ENCODE peak calls at places on chromosomes 2 and 18, in five cellular contexts. N, A, U, H and I are unnamed samples.

GRCh38 chr2:9201185-9201891 is 5.3 kb upstream of the ASAP2 start:
- DNase-seq in U (no peak), H (peak; percentile 31), A (peak; percentile 78), N (no peak), I (no peak)

GRCh38 chr2:111667542-111668273 is 216.3 kb downstream of the ANAPC1 start:
- DNase-seq in U (no peak), N (no peak), A (peak; percentile 60), H (peak; percentile 36), I (no peak)

GRCh38 chr2:96665083-96665569 is 22.6 kb downstream of the FER1L5 start:
- DNase-seq in H (peak; percentile 55), U (peak; percentile 72), N (peak; percentile 69), A (peak; percentile 99), I (no peak)

GRCh38 chr2:120453635-120453998 is 107.7 kb downstream of the INHBB start:
- DNase-seq in N (no peak), H (no peak), U (no peak), A (peak; percentile 55), I (no peak)

GRCh38 chr2:240435457-240435954 is at the start of gene GPC1:
- DNase-seq in H (peak; percentile 72), A (peak; percentile 42), N (peak; percentile 73), U (peak; percentile 72), I (no peak)

GRCh38 chr2:96117701-96118588 is 1.6 kb upstream of the ADRA2B start:
- DNase-seq in A (no peak), N (peak; percentile 29), H (no peak), U (no peak), I (no peak)

GRCh38 chr2:25416674-25417073 is 74.9 kb upstream of the DNMT3A start:
- DNase-seq in N (no peak), U (no peak), H (no peak), A (no peak), I (no peak)

GRCh38 chr2:18630101-18630500 is 40.7 kb upstream of the NT5C1B start:
- DNase-seq in A (peak; percentile 52), N (no peak), H (no peak), U (no peak), I (no peak)

GRCh38 chr2:172962824-172963223 is 112.8 kb upstream of the MAP3K20 start:
- DNase-seq in U (no peak), H (no peak), N (no peak), A (peak; percentile 74), I (no peak)

GRCh38 chr18:23626451-23627279 is 36.0 kb downstream of the ANKRD29 start:
- DNase-seq in A (peak; percentile 26), U (no peak), N (no peak), H (no peak), I (no peak)

GRCh38 chr2:143525536-143525935 is 396.3 kb downstream of the ARHGAP15 start:
- DNase-seq in H (no peak), A (no peak), N (no peak), U (no peak), I (no peak)

GRCh38 chr18:13556497-13556896 is 169.9 kb downstream of the FAM210A start:
- DNase-seq in A (no peak), N (no peak), H (no peak), U (no peak), I (no peak)

GRCh38 chr2:5685225-5685624 is 7.0 kb upstream of the SOX11 start:
- DNase-seq in H (no peak), A (no peak), N (no peak), U (no peak), I (no peak)

GRCh38 chr2:86622409-86622877 is 1.2 kb downstream of the RNF103 start:
- DNase-seq in U (peak; percentile 28), N (no peak), A (no peak), H (peak; percentile 40), I (peak; percentile 34)

GRCh38 chr2:196500686-196501431 is 138.7 kb upstream of the CCDC150 start:
- DNase-seq in H (no peak), A (no peak), U (no peak), N (peak; percentile 7), I (no peak)

GRCh38 chr2:10810175-10811161 is 2.1 kb downstream of the PDIA6 start:
- DNase-seq in U (no peak), N (no peak), A (no peak), H (no peak), I (no peak)

GRCh38 chr2:20520128-20520527 is 73.3 kb downstream of the RHOB start:
- DNase-seq in H (no peak), N (no peak), A (no peak), U (no peak), I (no peak)

GRCh38 chr2:241901018-241901380 is 31.5 kb downstream of the RTP5 start:
- DNase-seq in U (no peak), N (no peak), H (no peak), A (no peak), I (no peak)

GRCh38 chr2:31365834-31366505 is 48.6 kb downstream of the XDH start:
- DNase-seq in A (no peak), H (no peak), N (no peak), U (no peak), I (no peak)

GRCh38 chr2:196977491-196977890 is 51.0 kb upstream of the PGAP1 start:
- DNase-seq in U (no peak), H (no peak), N (no peak), A (no peak), I (no peak)

GRCh38 chr2:219521066-219521880 is 7.0 kb downstream of the ASIC4 start:
- DNase-seq in A (no peak), U (no peak), N (peak; percentile 87), H (peak; percentile 51), I (no peak)

GRCh38 chr2:5444854-5445253 is 247.3 kb upstream of the SOX11 start:
- DNase-seq in U (no peak), A (no peak), N (no peak), H (no peak), I (no peak)

GRCh38 chr2:163345795-163346573 is 389.8 kb downstream of the FIGN start:
- DNase-seq in H (no peak), U (peak; percentile 27), A (peak; percentile 46), N (peak; percentile 26), I (no peak)